ENCODE peak calls at places on chromosome 16, in ten cellular contexts. One of them, this sample, is unnamed.
A peak's percentile ranks its signal among the peaks of the same experiment; 100 is the strongest.

GRCh38 chr16:84737658-84738057 is 37.9 kb downstream of the USP10 start:
- DNase-seq in HT1080: no peak
- DNase-seq in memory B cell: no peak
- DNase-seq in non-pigmented ciliary epithelial cell: no peak
- DNase-seq in breast epithelium: no peak
- DNase-seq in thoracic aorta: no peak
- DNase-seq in Ammon's horn: no peak
- DNase-seq in SW 1271: no peak
- DNase-seq in HFFc6: no peak
- DNase-seq in NB4: no peak
- DNase-seq in this sample: no peak

GRCh38 chr16:77214411-77215138 is 15.4 kb downstream of the SYCE1L start:
- DNase-seq in HT1080: no peak
- DNase-seq in memory B cell: no peak
- DNase-seq in non-pigmented ciliary epithelial cell: no peak
- DNase-seq in breast epithelium: no peak
- DNase-seq in thoracic aorta: no peak
- DNase-seq in Ammon's horn: no peak
- DNase-seq in SW 1271: no peak
- DNase-seq in HFFc6: no peak
- DNase-seq in NB4: peak; percentile 34
- DNase-seq in this sample: peak; percentile 4

GRCh38 chr16:19696961-19697360 is 21.1 kb downstream of the KNOP1 start:
- DNase-seq in HT1080: no peak
- DNase-seq in memory B cell: no peak
- DNase-seq in non-pigmented ciliary epithelial cell: no peak
- DNase-seq in breast epithelium: no peak
- DNase-seq in thoracic aorta: no peak
- DNase-seq in Ammon's horn: peak; percentile 71
- DNase-seq in SW 1271: no peak
- DNase-seq in HFFc6: no peak
- DNase-seq in NB4: no peak
- DNase-seq in this sample: no peak

GRCh38 chr16:77059441-77059840 is 131.5 kb upstream of the MON1B start:
- DNase-seq in HT1080: no peak
- DNase-seq in memory B cell: no peak
- DNase-seq in non-pigmented ciliary epithelial cell: no peak
- DNase-seq in breast epithelium: no peak
- DNase-seq in thoracic aorta: no peak
- DNase-seq in Ammon's horn: no peak
- DNase-seq in SW 1271: no peak
- DNase-seq in HFFc6: no peak
- DNase-seq in NB4: no peak
- DNase-seq in this sample: no peak

GRCh38 chr16:86203557-86204275 is 304.8 kb downstream of the IRF8 start:
- DNase-seq in HT1080: no peak
- DNase-seq in memory B cell: no peak
- DNase-seq in non-pigmented ciliary epithelial cell: no peak
- DNase-seq in breast epithelium: no peak
- DNase-seq in thoracic aorta: no peak
- DNase-seq in Ammon's horn: no peak
- DNase-seq in SW 1271: no peak
- DNase-seq in HFFc6: no peak
- DNase-seq in NB4: no peak
- DNase-seq in this sample: no peak

GRCh38 chr16:72404299-72404698 is 232.3 kb upstream of the PMFBP1 start:
- DNase-seq in HT1080: no peak
- DNase-seq in memory B cell: no peak
- DNase-seq in non-pigmented ciliary epithelial cell: peak; percentile 14
- DNase-seq in breast epithelium: no peak
- DNase-seq in thoracic aorta: no peak
- DNase-seq in Ammon's horn: no peak
- DNase-seq in SW 1271: no peak
- DNase-seq in HFFc6: peak; percentile 36
- DNase-seq in NB4: no peak
- DNase-seq in this sample: peak; percentile 14

GRCh38 chr16:65697061-65697460 is 575.2 kb upstream of the CDH11 start:
- DNase-seq in HT1080: no peak
- DNase-seq in memory B cell: no peak
- DNase-seq in non-pigmented ciliary epithelial cell: no peak
- DNase-seq in breast epithelium: no peak
- DNase-seq in thoracic aorta: no peak
- DNase-seq in Ammon's horn: no peak
- DNase-seq in SW 1271: no peak
- DNase-seq in HFFc6: no peak
- DNase-seq in NB4: no peak
- DNase-seq in this sample: no peak

GRCh38 chr16:515963-516226 is 11.6 kb upstream of the CAPN15 start:
- DNase-seq in HT1080: no peak
- DNase-seq in memory B cell: no peak
- DNase-seq in non-pigmented ciliary epithelial cell: no peak
- DNase-seq in breast epithelium: no peak
- DNase-seq in thoracic aorta: no peak
- DNase-seq in Ammon's horn: no peak
- DNase-seq in SW 1271: no peak
- DNase-seq in HFFc6: no peak
- DNase-seq in NB4: no peak
- DNase-seq in this sample: no peak

GRCh38 chr16:65480276-65480675 is 358.4 kb upstream of the CDH11 start:
- DNase-seq in HT1080: no peak
- DNase-seq in memory B cell: no peak
- DNase-seq in non-pigmented ciliary epithelial cell: no peak
- DNase-seq in breast epithelium: no peak
- DNase-seq in thoracic aorta: no peak
- DNase-seq in Ammon's horn: no peak
- DNase-seq in SW 1271: no peak
- DNase-seq in HFFc6: no peak
- DNase-seq in NB4: no peak
- DNase-seq in this sample: no peak

GRCh38 chr16:23506606-23506994 is 3.7 kb downstream of the GGA2 start:
- DNase-seq in HT1080: no peak
- DNase-seq in memory B cell: peak; percentile 48
- DNase-seq in non-pigmented ciliary epithelial cell: no peak
- DNase-seq in breast epithelium: no peak
- DNase-seq in thoracic aorta: no peak
- DNase-seq in Ammon's horn: no peak
- DNase-seq in SW 1271: no peak
- DNase-seq in HFFc6: no peak
- DNase-seq in NB4: no peak
- DNase-seq in this sample: no peak